ENCODE peak calls at places on chromosomes 11 and 22, in six cellular contexts. G is choroid plexus epithelial cell; F is NCI-H1092; U is hippocampal formation; E is stimulated activated CD4-positive, alpha-beta T cell treated with anti-CD3 and anti-CD28 coated beads, Interleukin-15, amount 100 ng/mL, for 1 hour; C is sigmoid colon. K is an unnamed sample.

GRCh38 chr22:19937616-19938473 is 3.7 kb upstream of the COMT start:
- DNase-seq in U (no peak), G (peak), C (no peak), F (no peak), E (no peak), K (no peak)

GRCh38 chr11:66225054-66225453 is 43.4 kb upstream of the RAB1B start:
- DNase-seq in G (no peak), C (no peak), F (no peak), U (no peak), E (no peak), K (no peak)

GRCh38 chr22:28855355-28856094 is 27.8 kb upstream of the ZNRF3 start:
- DNase-seq in C (peak), E (no peak), G (peak), U (peak), F (peak), K (peak)

GRCh38 chr11:2688381-2689231 is 11.2 kb downstream of the KCNQ1OT1 start:
- DNase-seq in G (no peak), C (peak), E (no peak), U (no peak), F (no peak), K (no peak)

GRCh38 chr11:1086171-1087102 is 11.8 kb downstream of the MUC2 start:
- DNase-seq in C (peak), U (no peak), F (no peak), G (no peak), E (no peak), K (no peak)

GRCh38 chr11:33982661-33983060 is 68.9 kb upstream of the CAPRIN1 start:
- DNase-seq in E (no peak), G (no peak), F (no peak), U (no peak), C (no peak), K (no peak)

GRCh38 chr11:118592616-118593367 is 14.6 kb upstream of the PHLDB1 start:
- DNase-seq in E (no peak), C (no peak), F (no peak), U (no peak), G (no peak), K (no peak)

GRCh38 chr22:49929553-49929979 is 11.1 kb downstream of the CRELD2 start:
- DNase-seq in E (peak), G (peak), F (no peak), U (peak), C (peak), K (peak)

GRCh38 chr11:94018721-94019120 is 2.4 kb upstream of the HEPHL1 start:
- DNase-seq in U (no peak), F (no peak), C (no peak), E (no peak), G (peak), K (no peak)

GRCh38 chr22:20244744-20245576 is 23.2 kb downstream of the RTN4R start:
- DNase-seq in E (no peak), F (no peak), G (no peak), U (no peak), C (no peak), K (no peak)

GRCh38 chr22:46374663-46375474 is 39.4 kb downstream of the TRMU start:
- DNase-seq in U (no peak), E (no peak), G (no peak), C (no peak), F (no peak), K (no peak)

GRCh38 chr11:40328890-40329617 is 1130.4 kb downstream of the LRRC4C start:
- DNase-seq in F (peak), C (peak), E (no peak), U (no peak), G (peak), K (no peak)

GRCh38 chr11:69467196-69467595 is 14.3 kb upstream of the LINC01488 start:
- DNase-seq in F (no peak), C (no peak), G (no peak), E (no peak), U (no peak), K (no peak)

GRCh38 chr11:116072133-116072532 is 567.9 kb upstream of the CADM1 start:
- DNase-seq in U (no peak), G (no peak), E (no peak), C (no peak), F (no peak), K (no peak)

GRCh38 chr22:39664485-39665200 is 94.1 kb downstream of the CACNA1I start:
- DNase-seq in G (no peak), E (no peak), C (no peak), F (no peak), U (no peak), K (no peak)

GRCh38 chr11:79052539-79052938 is 388.3 kb downstream of the TENM4 start:
- DNase-seq in U (no peak), E (no peak), F (peak), C (no peak), G (peak), K (no peak)

GRCh38 chr11:10606536-10607208 is 38.2 kb upstream of the LYVE1 start:
- DNase-seq in U (no peak), F (no peak), E (no peak), C (no peak), G (peak), K (no peak)

GRCh38 chr11:123145220-123145619 is 49.8 kb downstream of the CLMP start:
- DNase-seq in U (no peak), C (no peak), E (no peak), G (peak), F (no peak), K (no peak)

GRCh38 chr22:41078975-41079374 is 13.4 kb upstream of the EP300 start:
- DNase-seq in F (no peak), U (no peak), C (no peak), G (no peak), E (no peak), K (no peak)

GRCh38 chr11:125429807-125430678 is 66.0 kb downstream of the FEZ1 start:
- DNase-seq in C (no peak), F (no peak), U (no peak), G (no peak), E (no peak), K (no peak)